ENCODE peak calls at places on chromosomes 6 and 20, in seven cellular contexts. One of them, this sample, is unnamed.

GRCh38 chr6:25320459-25320858 is 41.3 kb downstream of the CARMIL1 start:
- DNase-seq in EL: peak
- DNase-seq in naive B cell: no peak
- DNase-seq in lower lobe of right lung: no peak
- DNase-seq in mesenteric fat pad: no peak
- DNase-seq in neural progenitor cell: peak
- DNase-seq in NCI-H1092 treated with DMSO at 0.1 percent for 48 hours: no peak
- DNase-seq in this sample: no peak

GRCh38 chr6:44739163-44739562 is 351.7 kb downstream of the CDC5L start:
- DNase-seq in naive B cell: no peak
- DNase-seq in mesenteric fat pad: no peak
- DNase-seq in NCI-H1092 treated with DMSO at 0.1 percent for 48 hours: no peak
- DNase-seq in EL: no peak
- DNase-seq in lower lobe of right lung: no peak
- DNase-seq in neural progenitor cell: peak
- DNase-seq in this sample: no peak

GRCh38 chr6:145327497-145328055 is 407.7 kb downstream of the EPM2A start:
- DNase-seq in mesenteric fat pad: no peak
- DNase-seq in neural progenitor cell: no peak
- DNase-seq in NCI-H1092 treated with DMSO at 0.1 percent for 48 hours: no peak
- DNase-seq in naive B cell: no peak
- DNase-seq in lower lobe of right lung: no peak
- DNase-seq in EL: no peak
- DNase-seq in this sample: no peak

GRCh38 chr20:17859002-17859615 is 109.5 kb downstream of the SNX5 start:
- DNase-seq in EL: no peak
- DNase-seq in lower lobe of right lung: no peak
- DNase-seq in mesenteric fat pad: no peak
- DNase-seq in neural progenitor cell: no peak
- DNase-seq in NCI-H1092 treated with DMSO at 0.1 percent for 48 hours: no peak
- DNase-seq in naive B cell: no peak
- DNase-seq in this sample: peak

GRCh38 chr6:143575440-143575839 is 63.9 kb upstream of the FUCA2 start:
- DNase-seq in naive B cell: peak
- DNase-seq in lower lobe of right lung: no peak
- DNase-seq in neural progenitor cell: peak
- DNase-seq in NCI-H1092 treated with DMSO at 0.1 percent for 48 hours: peak
- DNase-seq in EL: peak
- DNase-seq in mesenteric fat pad: no peak
- DNase-seq in this sample: peak

GRCh38 chr6:25329156-25329555 is 50.0 kb downstream of the CARMIL1 start:
- DNase-seq in mesenteric fat pad: no peak
- DNase-seq in lower lobe of right lung: no peak
- DNase-seq in NCI-H1092 treated with DMSO at 0.1 percent for 48 hours: no peak
- DNase-seq in neural progenitor cell: no peak
- DNase-seq in naive B cell: no peak
- DNase-seq in EL: no peak
- DNase-seq in this sample: no peak

GRCh38 chr6:146972526-146972925 is 231.7 kb upstream of the STXBP5 start:
- DNase-seq in naive B cell: no peak
- DNase-seq in NCI-H1092 treated with DMSO at 0.1 percent for 48 hours: no peak
- DNase-seq in mesenteric fat pad: no peak
- DNase-seq in lower lobe of right lung: no peak
- DNase-seq in neural progenitor cell: no peak
- DNase-seq in EL: peak
- DNase-seq in this sample: no peak

GRCh38 chr20:19368351-19368750 is 155.9 kb downstream of the SLC24A3 start:
- DNase-seq in NCI-H1092 treated with DMSO at 0.1 percent for 48 hours: no peak
- DNase-seq in mesenteric fat pad: no peak
- DNase-seq in EL: no peak
- DNase-seq in neural progenitor cell: no peak
- DNase-seq in naive B cell: no peak
- DNase-seq in lower lobe of right lung: no peak
- DNase-seq in this sample: no peak

GRCh38 chr6:120869397-120869796 is 464.9 kb downstream of the TBC1D32 start:
- DNase-seq in naive B cell: no peak
- DNase-seq in NCI-H1092 treated with DMSO at 0.1 percent for 48 hours: no peak
- DNase-seq in lower lobe of right lung: no peak
- DNase-seq in mesenteric fat pad: no peak
- DNase-seq in neural progenitor cell: peak
- DNase-seq in EL: no peak
- DNase-seq in this sample: no peak

GRCh38 chr6:150189176-150189575 is 46.3 kb downstream of the PPP1R14C start:
- DNase-seq in naive B cell: no peak
- DNase-seq in EL: no peak
- DNase-seq in lower lobe of right lung: no peak
- DNase-seq in neural progenitor cell: no peak
- DNase-seq in mesenteric fat pad: no peak
- DNase-seq in NCI-H1092 treated with DMSO at 0.1 percent for 48 hours: no peak
- DNase-seq in this sample: no peak

GRCh38 chr6:38234934-38235678 is 404.6 kb downstream of the BTBD9 start:
- DNase-seq in lower lobe of right lung: no peak
- DNase-seq in EL: no peak
- DNase-seq in neural progenitor cell: no peak
- DNase-seq in mesenteric fat pad: no peak
- DNase-seq in naive B cell: no peak
- DNase-seq in NCI-H1092 treated with DMSO at 0.1 percent for 48 hours: no peak
- DNase-seq in this sample: no peak

GRCh38 chr6:162973141-162973872 is 245.5 kb downstream of the PACRG start:
- DNase-seq in EL: no peak
- DNase-seq in naive B cell: no peak
- DNase-seq in mesenteric fat pad: no peak
- DNase-seq in lower lobe of right lung: no peak
- DNase-seq in NCI-H1092 treated with DMSO at 0.1 percent for 48 hours: peak
- DNase-seq in neural progenitor cell: peak
- DNase-seq in this sample: no peak

GRCh38 chr6:84709121-84709520 is 55.3 kb downstream of the TBX18 start:
- DNase-seq in neural progenitor cell: no peak
- DNase-seq in lower lobe of right lung: no peak
- DNase-seq in EL: no peak
- DNase-seq in mesenteric fat pad: no peak
- DNase-seq in naive B cell: no peak
- DNase-seq in NCI-H1092 treated with DMSO at 0.1 percent for 48 hours: no peak
- DNase-seq in this sample: no peak

GRCh38 chr6:34491091-34491430 is 25.2 kb downstream of the PACSIN1 start:
- DNase-seq in mesenteric fat pad: peak
- DNase-seq in neural progenitor cell: no peak
- DNase-seq in lower lobe of right lung: no peak
- DNase-seq in EL: peak
- DNase-seq in NCI-H1092 treated with DMSO at 0.1 percent for 48 hours: no peak
- DNase-seq in naive B cell: no peak
- DNase-seq in this sample: peak

GRCh38 chr6:157823523-157824370 is 701 bp downstream of the SNX9 start:
- DNase-seq in neural progenitor cell: peak
- DNase-seq in NCI-H1092 treated with DMSO at 0.1 percent for 48 hours: peak
- DNase-seq in EL: peak
- DNase-seq in mesenteric fat pad: no peak
- DNase-seq in lower lobe of right lung: peak
- DNase-seq in naive B cell: peak
- DNase-seq in this sample: no peak

GRCh38 chr6:85049282-85049681 is 284.9 kb upstream of the TBX18 start:
- DNase-seq in neural progenitor cell: no peak
- DNase-seq in mesenteric fat pad: no peak
- DNase-seq in EL: no peak
- DNase-seq in lower lobe of right lung: no peak
- DNase-seq in naive B cell: no peak
- DNase-seq in NCI-H1092 treated with DMSO at 0.1 percent for 48 hours: no peak
- DNase-seq in this sample: no peak

GRCh38 chr6:151240861-151241642 is 1.3 kb downstream of the AKAP12 start:
- DNase-seq in mesenteric fat pad: no peak
- DNase-seq in naive B cell: peak
- DNase-seq in EL: peak
- DNase-seq in NCI-H1092 treated with DMSO at 0.1 percent for 48 hours: peak
- DNase-seq in lower lobe of right lung: no peak
- DNase-seq in neural progenitor cell: peak
- DNase-seq in this sample: no peak

GRCh38 chr20:63120286-63121090 is 95.4 kb downstream of the YTHDF1 start:
- DNase-seq in mesenteric fat pad: no peak
- DNase-seq in neural progenitor cell: no peak
- DNase-seq in NCI-H1092 treated with DMSO at 0.1 percent for 48 hours: no peak
- DNase-seq in lower lobe of right lung: peak
- DNase-seq in EL: no peak
- DNase-seq in naive B cell: no peak
- DNase-seq in this sample: no peak

GRCh38 chr20:19692685-19693119 is 65.4 kb upstream of the RIN2 start:
- DNase-seq in mesenteric fat pad: no peak
- DNase-seq in neural progenitor cell: peak
- DNase-seq in naive B cell: peak
- DNase-seq in lower lobe of right lung: peak
- DNase-seq in NCI-H1092 treated with DMSO at 0.1 percent for 48 hours: peak
- DNase-seq in EL: peak
- DNase-seq in this sample: peak

GRCh38 chr6:134550604-134551003 is 232.7 kb upstream of the SGK1 start:
- DNase-seq in naive B cell: no peak
- DNase-seq in NCI-H1092 treated with DMSO at 0.1 percent for 48 hours: no peak
- DNase-seq in EL: peak
- DNase-seq in neural progenitor cell: no peak
- DNase-seq in mesenteric fat pad: no peak
- DNase-seq in lower lobe of right lung: no peak
- DNase-seq in this sample: no peak

GRCh38 chr6:132813173-132813856 is 1.1 kb upstream of the RPS12 start:
- DNase-seq in neural progenitor cell: peak
- DNase-seq in mesenteric fat pad: no peak
- DNase-seq in lower lobe of right lung: peak
- DNase-seq in EL: peak
- DNase-seq in naive B cell: peak
- DNase-seq in NCI-H1092 treated with DMSO at 0.1 percent for 48 hours: peak
- DNase-seq in this sample: no peak

GRCh38 chr6:16712931-16713484 is 48.3 kb downstream of the ATXN1 start:
- DNase-seq in naive B cell: no peak
- DNase-seq in NCI-H1092 treated with DMSO at 0.1 percent for 48 hours: no peak
- DNase-seq in mesenteric fat pad: no peak
- DNase-seq in lower lobe of right lung: peak
- DNase-seq in EL: peak
- DNase-seq in neural progenitor cell: no peak
- DNase-seq in this sample: no peak

GRCh38 chr6:146785001-146785585 is 186.3 kb downstream of the ADGB start:
- DNase-seq in naive B cell: no peak
- DNase-seq in neural progenitor cell: peak
- DNase-seq in NCI-H1092 treated with DMSO at 0.1 percent for 48 hours: peak
- DNase-seq in lower lobe of right lung: no peak
- DNase-seq in EL: peak
- DNase-seq in mesenteric fat pad: no peak
- DNase-seq in this sample: no peak

GRCh38 chr6:131761762-131762067 is 46.1 kb upstream of the ENPP1 start:
- DNase-seq in lower lobe of right lung: no peak
- DNase-seq in naive B cell: no peak
- DNase-seq in NCI-H1092 treated with DMSO at 0.1 percent for 48 hours: no peak
- DNase-seq in EL: no peak
- DNase-seq in neural progenitor cell: no peak
- DNase-seq in mesenteric fat pad: no peak
- DNase-seq in this sample: no peak

GRCh38 chr6:44738652-44739141 is 351.2 kb downstream of the CDC5L start:
- DNase-seq in EL: peak
- DNase-seq in naive B cell: no peak
- DNase-seq in NCI-H1092 treated with DMSO at 0.1 percent for 48 hours: no peak
- DNase-seq in lower lobe of right lung: no peak
- DNase-seq in mesenteric fat pad: no peak
- DNase-seq in neural progenitor cell: peak
- DNase-seq in this sample: no peak

GRCh38 chr20:43584448-43585138 is 6.1 kb upstream of the IFT52 start:
- DNase-seq in NCI-H1092 treated with DMSO at 0.1 percent for 48 hours: no peak
- DNase-seq in naive B cell: no peak
- DNase-seq in mesenteric fat pad: no peak
- DNase-seq in EL: peak
- DNase-seq in lower lobe of right lung: no peak
- DNase-seq in neural progenitor cell: no peak
- DNase-seq in this sample: no peak

GRCh38 chr6:122109075-122109474 is 290.4 kb upstream of the HSF2 start:
- DNase-seq in naive B cell: no peak
- DNase-seq in lower lobe of right lung: no peak
- DNase-seq in EL: no peak
- DNase-seq in NCI-H1092 treated with DMSO at 0.1 percent for 48 hours: no peak
- DNase-seq in neural progenitor cell: no peak
- DNase-seq in mesenteric fat pad: no peak
- DNase-seq in this sample: no peak

GRCh38 chr6:56334937-56335336 is 87.6 kb upstream of the COL21A1 start:
- DNase-seq in neural progenitor cell: no peak
- DNase-seq in NCI-H1092 treated with DMSO at 0.1 percent for 48 hours: no peak
- DNase-seq in EL: peak
- DNase-seq in mesenteric fat pad: no peak
- DNase-seq in naive B cell: no peak
- DNase-seq in lower lobe of right lung: no peak
- DNase-seq in this sample: no peak

This sample was measured in cardiac septum.